ENCODE peak calls at places on chromosome 7, in six cellular contexts. Y is astrocyte; H is IMR-90; V is CD8-positive, alpha-beta T cell; N is cardiac muscle cell; K is GM23338. B is an unnamed sample.
A peak's percentile ranks its signal among the peaks of the same experiment; 100 is the strongest.

GRCh38 chr7:28191751-28192150 is 11.2 kb upstream of the JAZF1 start:
- DNase-seq in Y (no peak), H (no peak), V (no peak), N (no peak), K (no peak), B (no peak)

GRCh38 chr7:33868151-33868550 is 37.2 kb upstream of the BMPER start:
- DNase-seq in Y (peak; percentile 47), H (peak; percentile 69), V (no peak), N (no peak), K (no peak), B (no peak)

GRCh38 chr7:56009695-56010094 is 41.5 kb downstream of the PSPH start:
- DNase-seq in Y (peak; percentile 28), H (no peak), V (no peak), N (no peak), K (no peak), B (no peak)

GRCh38 chr7:33760834-33761233 is 144.5 kb upstream of the BMPER start:
- DNase-seq in Y (no peak), H (no peak), V (no peak), N (no peak), K (no peak), B (no peak)

GRCh38 chr7:158141221-158141582 is 446.4 kb downstream of the PTPRN2 start:
- DNase-seq in Y (no peak), H (no peak), V (no peak), N (no peak), K (no peak), B (no peak)

GRCh38 chr7:113890326-113891030 is 28.3 kb downstream of the PPP1R3A start:
- DNase-seq in Y (peak; percentile 68), H (peak; percentile 47), V (no peak), N (no peak), K (no peak), B (peak; percentile 7)

GRCh38 chr7:22726345-22726848 is 603 bp upstream of the IL6 start:
- DNase-seq in Y (peak; percentile 80), H (peak; percentile 90), V (peak; percentile 15), N (peak; percentile 58), K (peak; percentile 90), B (peak; percentile 92)

GRCh38 chr7:20798081-20798693 is 11.5 kb upstream of the SP8 start:
- DNase-seq in Y (no peak), H (no peak), V (no peak), N (peak; percentile 70), K (peak; percentile 70), B (no peak)

GRCh38 chr7:107622937-107623336 is 37.7 kb upstream of the SLC26A4 start:
- DNase-seq in Y (no peak), H (no peak), V (no peak), N (no peak), K (no peak), B (no peak)

GRCh38 chr7:158355456-158356065 is 232.1 kb downstream of the PTPRN2 start:
- DNase-seq in Y (no peak), H (no peak), V (no peak), N (no peak), K (peak; percentile 52), B (no peak)

GRCh38 chr7:142485617-142486226 is 227.9 kb upstream of the PRSS58 start:
- DNase-seq in Y (no peak), H (no peak), V (no peak), N (no peak), K (peak; percentile 58), B (no peak)

GRCh38 chr7:46775020-46775419 is 806.9 kb downstream of the TNS3 start:
- DNase-seq in Y (no peak), H (no peak), V (no peak), N (no peak), K (no peak), B (no peak)

GRCh38 chr7:27191081-27191715 is 6.2 kb upstream of the HOXA11 start:
- DNase-seq in Y (no peak), H (no peak), V (no peak), N (no peak), K (no peak), B (no peak)

GRCh38 chr7:72336887-72337821 is 75.0 kb downstream of the CALN1 start:
- DNase-seq in Y (no peak), H (no peak), V (no peak), N (peak; percentile 13), K (peak; percentile 75), B (no peak)

GRCh38 chr7:22671177-22671879 is 55.7 kb upstream of the IL6 start:
- DNase-seq in Y (peak; percentile 69), H (peak; percentile 91), V (no peak), N (no peak), K (no peak), B (peak; percentile 59)

GRCh38 chr7:94053532-94053931 is 49.4 kb upstream of the BET1 start:
- DNase-seq in Y (no peak), H (no peak), V (no peak), N (no peak), K (no peak), B (no peak)

GRCh38 chr7:151889406-151890354 is 12.8 kb upstream of the PRKAG2 start:
- DNase-seq in Y (no peak), H (no peak), V (no peak), N (no peak), K (no peak), B (no peak)

GRCh38 chr7:23378996-23379395 is 79.9 kb downstream of the MALSU1 start:
- DNase-seq in Y (no peak), H (no peak), V (no peak), N (no peak), K (no peak), B (no peak)

GRCh38 chr7:117069379-117069778 is 116.1 kb downstream of the ST7 start:
- DNase-seq in Y (no peak), H (no peak), V (no peak), N (no peak), K (no peak), B (no peak)

GRCh38 chr7:30852360-30852709 is 59.3 kb upstream of the AQP1 start:
- DNase-seq in Y (no peak), H (no peak), V (no peak), N (no peak), K (no peak), B (peak; percentile 41)

GRCh38 chr7:75017832-75018231 is 53.3 kb downstream of the CASTOR2 start:
- DNase-seq in Y (no peak), H (no peak), V (no peak), N (no peak), K (no peak), B (no peak)

GRCh38 chr7:85483205-85483604 is 296.3 kb upstream of the SEMA3D start:
- DNase-seq in Y (peak; percentile 87), H (peak; percentile 77), V (no peak), N (no peak), K (no peak), B (peak; percentile 95)

GRCh38 chr7:10655031-10655430 is 318.6 kb upstream of the PHF14 start:
- DNase-seq in Y (no peak), H (no peak), V (no peak), N (no peak), K (no peak), B (no peak)

GRCh38 chr7:33186187-33186586 is 56.8 kb downstream of the BBS9 start:
- DNase-seq in Y (peak; percentile 76), H (peak; percentile 72), V (no peak), N (peak; percentile 49), K (peak; percentile 40), B (peak; percentile 69)

GRCh38 chr7:46810986-46811385 is 770.9 kb downstream of the TNS3 start:
- DNase-seq in Y (peak; percentile 2), H (no peak), V (no peak), N (no peak), K (no peak), B (peak; percentile 61)

GRCh38 chr7:4738711-4739527 is 36.5 kb upstream of the AP5Z1 start:
- DNase-seq in Y (peak; percentile 90), H (peak; percentile 95), V (no peak), N (peak; percentile 54), K (peak; percentile 59), B (peak; percentile 89)

GRCh38 chr7:70569335-70569819 is 562.6 kb upstream of the GALNT17 start:
- DNase-seq in Y (peak; percentile 83), H (no peak), V (no peak), N (peak; percentile 50), K (no peak), B (no peak)

GRCh38 chr7:69246758-69247157 is 351.5 kb upstream of the AUTS2 start:
- DNase-seq in Y (no peak), H (no peak), V (no peak), N (no peak), K (no peak), B (no peak)

GRCh38 chr7:149460493-149461330 is at the start of gene ZNF777:
- DNase-seq in Y (peak; percentile 78), H (peak; percentile 87), V (peak; percentile 72), N (peak; percentile 89), K (peak; percentile 88), B (peak; percentile 87)
- H3K4me3 ChIP-seq in Y (peak within 1 kb of the TSS; percentile 71), H (peak within 1 kb of the TSS; percentile 91), V (peak within 1 kb of the TSS; percentile 74), N (peak within 1 kb of the TSS; percentile 86), K (peak within 1 kb of the TSS; percentile 65), B (peak within 1 kb of the TSS; percentile 72)

GRCh38 chr7:90596745-90597526 is 815 bp downstream of the CDK14 start:
- DNase-seq in Y (peak; percentile 54), H (peak; percentile 48), V (no peak), N (peak; percentile 61), K (peak; percentile 39), B (peak; percentile 57)
- TF ChIP-seq CTCF in Y (no peak), H (no peak), V (no peak), N (peak; percentile 11), K (no peak), B (no peak)

DNA sequence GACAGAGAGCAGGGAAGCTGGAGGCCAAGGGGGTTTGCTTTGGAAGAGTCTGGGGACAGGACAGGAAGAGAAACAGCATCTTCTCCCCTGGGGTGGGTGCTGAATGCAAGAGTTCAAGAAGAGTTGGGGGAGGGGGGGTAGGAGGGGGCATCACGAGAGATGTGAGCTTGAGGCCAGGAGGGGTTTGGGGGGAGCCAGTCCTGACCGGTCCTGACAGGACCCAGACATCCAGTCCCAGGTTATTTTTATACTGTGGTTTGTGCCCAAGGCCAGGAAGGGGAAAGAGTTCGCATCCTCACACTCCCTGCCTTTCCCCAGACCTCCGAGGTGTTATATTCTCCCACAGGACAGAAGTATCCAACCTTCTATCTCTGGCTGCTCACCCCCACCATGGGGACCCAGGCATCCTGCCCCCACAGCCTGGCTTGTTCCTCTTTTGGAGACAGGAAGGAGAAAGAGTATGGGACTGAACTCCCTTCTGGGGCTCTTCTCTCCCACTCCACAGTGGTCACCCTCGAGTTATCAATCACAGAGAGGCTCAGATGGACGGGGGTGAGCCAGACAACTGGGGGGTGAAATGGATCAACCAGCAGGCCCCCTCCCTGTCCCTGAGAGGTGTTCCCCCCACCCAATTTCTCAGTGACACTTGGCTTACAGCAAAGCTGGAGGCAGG is 2.8 kb downstream of the TSC22D4 start:
- DNase-seq in Y (no peak), H (no peak), V (no peak), N (peak; percentile 37), K (no peak), B (no peak)
- H3K4me3 ChIP-seq in Y (no peak overlapping the region), H (peak overlapping the region; percentile 91), V (peak overlapping the region; percentile 96), N (peak overlapping the region; percentile 89), K (peak overlapping the region; percentile 32), B (peak overlapping the region; percentile 93)

GRCh38 chr7:101832681-101833375 is 15.4 kb downstream of the CUX1 start:
- DNase-seq in Y (no peak), H (no peak), V (no peak), N (no peak), K (no peak), B (no peak)
- TF ChIP-seq CTCF in Y (no peak), H (no peak), V (no peak), N (no peak), K (no peak), B (no peak)

GRCh38 chr7:80137410-80137809 is 2.8 kb downstream of the GNAI1 start:
- DNase-seq in Y (no peak), H (no peak), V (no peak), N (no peak), K (no peak), B (no peak)
- H3K4me3 ChIP-seq in Y (no peak overlapping the region), H (no peak overlapping the region), V (no peak overlapping the region), N (no peak overlapping the region), K (no peak overlapping the region), B (no peak overlapping the region)